ENCODE peak calls at places on chromosome 12, in six cellular contexts. One of them, this sample, is unnamed. For H3K4me1, the result is how much of the 10 kb centered on the place peaks cover.

GRCh38 chr12:15278816-15279658 is 43.3 kb upstream of the PTPRO start:
- DNase-seq in PC-3: peak
- DNase-seq in fibroblast of lung: peak
- DNase-seq in OCI-LY7: no peak
- DNase-seq in HCT116: no peak
- DNase-seq in HepG2: no peak
- DNase-seq in this sample: no peak

GRCh38 chr12:72829838-72830237 is 557.7 kb downstream of the TRHDE start:
- DNase-seq in HepG2: no peak
- DNase-seq in HCT116: no peak
- DNase-seq in PC-3: no peak
- DNase-seq in OCI-LY7: no peak
- DNase-seq in fibroblast of lung: no peak
- DNase-seq in this sample: no peak

GRCh38 chr12:31510034-31510433 is 80.9 kb downstream of the DENND5B start:
- DNase-seq in PC-3: no peak
- DNase-seq in HCT116: no peak
- DNase-seq in HepG2: no peak
- DNase-seq in OCI-LY7: no peak
- DNase-seq in fibroblast of lung: no peak
- DNase-seq in this sample: no peak

GRCh38 chr12:120885521-120885920 is 18.6 kb downstream of the SPPL3 start:
- DNase-seq in fibroblast of lung: no peak
- DNase-seq in OCI-LY7: no peak
- DNase-seq in PC-3: no peak
- DNase-seq in HCT116: no peak
- DNase-seq in HepG2: no peak
- DNase-seq in this sample: no peak

GRCh38 chr12:25994252-25994651 is 35.8 kb downstream of the RASSF8 start:
- DNase-seq in PC-3: peak
- DNase-seq in OCI-LY7: no peak
- DNase-seq in fibroblast of lung: peak
- DNase-seq in HCT116: no peak
- DNase-seq in HepG2: no peak
- DNase-seq in this sample: no peak

GRCh38 chr12:89067436-89067835 is 284.9 kb downstream of the DUSP6 start:
- DNase-seq in HCT116: peak
- DNase-seq in HepG2: no peak
- DNase-seq in OCI-LY7: no peak
- DNase-seq in PC-3: peak
- DNase-seq in fibroblast of lung: peak
- DNase-seq in this sample: no peak

GRCh38 chr12:84701966-84702365 is 210.6 kb downstream of the SLC6A15 start:
- DNase-seq in HCT116: no peak
- DNase-seq in HepG2: no peak
- DNase-seq in fibroblast of lung: peak
- DNase-seq in OCI-LY7: no peak
- DNase-seq in PC-3: peak
- DNase-seq in this sample: no peak

GRCh38 chr12:19131020-19131431 is 1.5 kb downstream of the PLEKHA5 start:
- DNase-seq in fibroblast of lung: peak
- DNase-seq in PC-3: peak
- DNase-seq in HCT116: peak
- DNase-seq in OCI-LY7: no peak
- DNase-seq in HepG2: peak
- DNase-seq in this sample: peak

GRCh38 chr12:115088995-115089841 is 405.2 kb upstream of the TBX3 start:
- DNase-seq in OCI-LY7: no peak
- DNase-seq in HepG2: peak
- DNase-seq in HCT116: no peak
- DNase-seq in PC-3: no peak
- DNase-seq in fibroblast of lung: no peak
- DNase-seq in this sample: no peak

GRCh38 chr12:22715254-22715653 is 90.3 kb downstream of the ETNK1 start:
- DNase-seq in OCI-LY7: no peak
- DNase-seq in fibroblast of lung: no peak
- DNase-seq in HCT116: no peak
- DNase-seq in PC-3: no peak
- DNase-seq in HepG2: no peak
- DNase-seq in this sample: no peak

GRCh38 chr12:22712083-22712482 is 87.1 kb downstream of the ETNK1 start:
- DNase-seq in HepG2: no peak
- DNase-seq in OCI-LY7: no peak
- DNase-seq in HCT116: no peak
- DNase-seq in PC-3: no peak
- DNase-seq in fibroblast of lung: no peak
- DNase-seq in this sample: no peak

GRCh38 chr12:22709292-22709691 is 84.3 kb downstream of the ETNK1 start:
- DNase-seq in HCT116: peak
- DNase-seq in OCI-LY7: peak
- DNase-seq in PC-3: peak
- DNase-seq in HepG2: peak
- DNase-seq in fibroblast of lung: peak
- DNase-seq in this sample: peak
- H2AFZ ChIP-seq in HCT116: no peak
- H2AFZ ChIP-seq in OCI-LY7: no peak
- H2AFZ ChIP-seq in PC-3: no peak
- H2AFZ ChIP-seq in HepG2: no peak
- H2AFZ ChIP-seq in fibroblast of lung: no peak
- H2AFZ ChIP-seq in this sample: no peak

GRCh38 chr12:52906049-52906645 is 1.3 kb upstream of the KRT8 start:
- DNase-seq in PC-3: peak
- DNase-seq in OCI-LY7: no peak
- DNase-seq in fibroblast of lung: no peak
- DNase-seq in HepG2: no peak
- DNase-seq in HCT116: no peak
- DNase-seq in this sample: no peak
- H3K4me1 ChIP-seq in PC-3: half or more
- H3K4me1 ChIP-seq in OCI-LY7: under half
- H3K4me1 ChIP-seq in fibroblast of lung: under half
- H3K4me1 ChIP-seq in HepG2: half or more
- H3K4me1 ChIP-seq in HCT116: half or more
- H3K4me1 ChIP-seq in this sample: under half

GRCh38 chr12:124377981-124378509 is 83.2 kb downstream of the RFLNA start:
- DNase-seq in PC-3: no peak
- DNase-seq in OCI-LY7: no peak
- DNase-seq in HCT116: no peak
- DNase-seq in fibroblast of lung: no peak
- DNase-seq in HepG2: no peak
- DNase-seq in this sample: no peak
- H3K27ac ChIP-seq in PC-3: no peak
- H3K27ac ChIP-seq in OCI-LY7: no peak
- H3K27ac ChIP-seq in HCT116: no peak
- H3K27ac ChIP-seq in fibroblast of lung: no peak
- H3K27ac ChIP-seq in HepG2: no peak
- H3K27ac ChIP-seq in this sample: no peak

DNA sequence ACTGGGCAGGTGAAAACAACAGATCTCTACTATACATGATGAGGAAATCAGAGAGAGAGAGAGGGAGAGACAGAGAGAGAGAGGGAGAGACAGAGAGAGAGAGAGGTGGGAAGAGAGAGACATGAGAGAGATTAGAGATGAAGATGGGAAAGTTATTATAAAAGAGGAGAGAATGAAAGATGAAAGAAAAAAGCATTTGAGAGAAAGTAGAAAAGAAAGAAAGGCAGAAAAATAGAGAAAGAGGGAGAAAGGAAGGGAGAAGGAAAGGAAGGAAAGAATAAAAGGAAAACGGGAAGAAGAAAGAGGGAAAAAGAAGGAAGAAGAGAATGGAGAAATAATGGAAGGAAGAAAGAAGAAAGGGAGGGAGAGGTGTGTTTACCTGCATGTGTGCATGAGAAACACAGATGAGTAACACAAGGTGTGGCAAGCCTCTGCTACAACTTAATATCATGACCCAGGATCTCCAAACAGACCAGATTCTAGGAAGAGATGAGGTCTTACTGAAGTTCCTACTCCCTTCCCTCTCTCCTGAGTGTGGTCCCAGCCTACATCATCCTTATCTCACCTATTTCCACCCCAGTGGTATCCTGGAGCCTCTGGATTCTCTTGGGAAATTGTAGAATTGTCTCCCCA is 176.3 kb downstream of the C12orf75 start:
- DNase-seq in HCT116: no peak
- DNase-seq in HepG2: no peak
- DNase-seq in PC-3: peak
- DNase-seq in fibroblast of lung: no peak
- DNase-seq in OCI-LY7: no peak
- DNase-seq in this sample: no peak
- H2AFZ ChIP-seq in HCT116: no peak
- H2AFZ ChIP-seq in HepG2: no peak
- H2AFZ ChIP-seq in PC-3: no peak
- H2AFZ ChIP-seq in fibroblast of lung: no peak
- H2AFZ ChIP-seq in OCI-LY7: no peak
- H2AFZ ChIP-seq in this sample: no peak

GRCh38 chr12:103975368-103975767 is 9.7 kb downstream of the TDG start:
- DNase-seq in fibroblast of lung: no peak
- DNase-seq in OCI-LY7: no peak
- DNase-seq in HepG2: no peak
- DNase-seq in PC-3: no peak
- DNase-seq in HCT116: no peak
- DNase-seq in this sample: no peak
- H3K4me1 ChIP-seq in fibroblast of lung: under half
- H3K4me1 ChIP-seq in OCI-LY7: under half
- H3K4me1 ChIP-seq in HepG2: under half
- H3K4me1 ChIP-seq in PC-3: under half
- H3K4me1 ChIP-seq in HCT116: under half
- H3K4me1 ChIP-seq in this sample: under half

GRCh38 chr12:100127766-100128508 is 14.7 kb downstream of the BLTP3B start:
- DNase-seq in OCI-LY7: peak
- DNase-seq in HCT116: no peak
- DNase-seq in fibroblast of lung: peak
- DNase-seq in HepG2: peak
- DNase-seq in PC-3: peak
- DNase-seq in this sample: no peak
- H3K27ac ChIP-seq in OCI-LY7: no peak
- H3K27ac ChIP-seq in HCT116: no peak
- H3K27ac ChIP-seq in fibroblast of lung: peak
- H3K27ac ChIP-seq in HepG2: peak
- H3K27ac ChIP-seq in PC-3: no peak
- H3K27ac ChIP-seq in this sample: no peak

DNA sequence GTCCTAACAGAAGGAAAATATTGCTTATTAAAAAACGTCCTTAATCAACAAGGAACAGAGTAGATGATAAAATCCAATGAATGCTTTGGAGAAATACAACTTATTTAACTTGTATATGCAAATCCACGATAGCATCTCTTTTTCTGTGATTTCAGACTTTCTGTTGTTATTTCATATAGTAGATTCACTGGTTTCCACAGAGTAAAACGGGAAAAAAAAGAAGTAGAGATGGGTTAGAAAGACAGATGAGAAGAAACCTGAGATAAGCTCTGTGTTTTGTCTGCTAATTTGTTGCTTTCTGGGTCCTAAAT is 447.7 kb downstream of the RERGL start:
- DNase-seq in HCT116: no peak
- DNase-seq in OCI-LY7: no peak
- DNase-seq in PC-3: no peak
- DNase-seq in HepG2: no peak
- DNase-seq in fibroblast of lung: no peak
- DNase-seq in this sample: no peak
- H2AFZ ChIP-seq in HCT116: peak
- H2AFZ ChIP-seq in OCI-LY7: peak
- H2AFZ ChIP-seq in PC-3: peak
- H2AFZ ChIP-seq in HepG2: no peak
- H2AFZ ChIP-seq in fibroblast of lung: no peak
- H2AFZ ChIP-seq in this sample: peak

DNA sequence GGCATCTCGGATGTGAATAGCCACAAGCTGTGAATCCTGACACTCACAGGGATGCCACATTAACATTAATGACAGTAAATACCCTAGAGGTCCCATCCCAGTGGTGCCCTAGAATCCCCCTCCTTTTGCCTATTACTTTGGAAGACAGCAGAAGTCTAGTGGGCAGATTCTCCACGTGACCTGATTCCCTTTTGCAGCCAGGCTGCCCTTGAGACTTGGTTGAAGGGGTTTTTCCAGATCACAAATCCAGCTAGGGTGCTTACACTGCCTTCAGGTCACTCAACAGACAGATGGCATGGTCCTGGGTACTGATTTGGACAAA is 8.7 kb downstream of the HDAC7 start:
- DNase-seq in PC-3: no peak
- DNase-seq in fibroblast of lung: no peak
- DNase-seq in HCT116: no peak
- DNase-seq in OCI-LY7: no peak
- DNase-seq in HepG2: no peak
- DNase-seq in this sample: no peak
- H3K4me1 ChIP-seq in PC-3: under half
- H3K4me1 ChIP-seq in fibroblast of lung: half or more
- H3K4me1 ChIP-seq in HCT116: under half
- H3K4me1 ChIP-seq in OCI-LY7: half or more
- H3K4me1 ChIP-seq in HepG2: under half
- H3K4me1 ChIP-seq in this sample: under half

GRCh38 chr12:78759387-78759786 is 105.2 kb upstream of the SYT1 start:
- DNase-seq in OCI-LY7: no peak
- DNase-seq in HCT116: no peak
- DNase-seq in HepG2: peak
- DNase-seq in fibroblast of lung: peak
- DNase-seq in PC-3: peak
- DNase-seq in this sample: no peak
- H3K27ac ChIP-seq in OCI-LY7: no peak
- H3K27ac ChIP-seq in HCT116: no peak
- H3K27ac ChIP-seq in HepG2: no peak
- H3K27ac ChIP-seq in fibroblast of lung: no peak
- H3K27ac ChIP-seq in PC-3: no peak
- H3K27ac ChIP-seq in this sample: no peak

GRCh38 chr12:48775299-48775698 is 13.6 kb downstream of the ADCY6 start:
- DNase-seq in HCT116: no peak
- DNase-seq in PC-3: no peak
- DNase-seq in HepG2: no peak
- DNase-seq in OCI-LY7: no peak
- DNase-seq in fibroblast of lung: no peak
- DNase-seq in this sample: no peak
- H2AFZ ChIP-seq in HCT116: no peak
- H2AFZ ChIP-seq in PC-3: no peak
- H2AFZ ChIP-seq in HepG2: no peak
- H2AFZ ChIP-seq in OCI-LY7: no peak
- H2AFZ ChIP-seq in fibroblast of lung: no peak
- H2AFZ ChIP-seq in this sample: no peak